ENCODE peak calls at places on chromosomes 3 and 15, in ten cellular contexts. Q, R, Y, K, V, I, E, L, A and H are unnamed samples.

GRCh38 chr3:72255191-72255590 is 470.2 kb upstream of the PROK2 start:
- DNase-seq in Q (no peak), R (no peak), Y (no peak), K (no peak), V (no peak), I (no peak), E (no peak), L (no peak), A (no peak), H (no peak)

GRCh38 chr3:37701729-37702128 is 160.0 kb upstream of the CTDSPL start:
- DNase-seq in Q (no peak), R (no peak), Y (no peak), K (no peak), V (no peak), I (no peak), E (no peak), L (no peak), A (no peak), H (no peak)

GRCh38 chr3:197718904-197719303 is 17.8 kb downstream of the RUBCN start:
- DNase-seq in Q (no peak), R (no peak), Y (peak; percentile 97), K (no peak), V (no peak), I (peak; percentile 85), E (peak; percentile 90), L (no peak), A (no peak), H (no peak)

GRCh38 chr15:45276851-45277250 is 24.8 kb downstream of the SLC28A2 start:
- DNase-seq in Q (no peak), R (no peak), Y (peak; percentile 37), K (no peak), V (no peak), I (peak; percentile 15), E (peak; percentile 25), L (no peak), A (no peak), H (peak; percentile 17)

GRCh38 chr15:81301385-81301784 is 22.6 kb downstream of the STARD5 start:
- DNase-seq in Q (no peak), R (no peak), Y (no peak), K (no peak), V (no peak), I (no peak), E (no peak), L (no peak), A (no peak), H (no peak)

GRCh38 chr3:138513073-138513843 is 78.8 kb downstream of the ESYT3 start:
- DNase-seq in Q (peak; percentile 41), R (no peak), Y (no peak), K (no peak), V (no peak), I (no peak), E (no peak), L (no peak), A (no peak), H (no peak)

GRCh38 chr3:194276768-194277546 is 74.2 kb downstream of the CPN2 start:
- DNase-seq in Q (no peak), R (no peak), Y (no peak), K (no peak), V (peak; percentile 50), I (no peak), E (no peak), L (no peak), A (no peak), H (no peak)

GRCh38 chr3:132332082-132332964 is 15.1 kb downstream of the ACP3 start:
- DNase-seq in Q (no peak), R (no peak), Y (no peak), K (no peak), V (no peak), I (no peak), E (no peak), L (no peak), A (no peak), H (no peak)

GRCh38 chr3:69092030-69092513 is 7.3 kb downstream of the ARL6IP5 start:
- DNase-seq in Q (peak; percentile 48), R (no peak), Y (no peak), K (no peak), V (no peak), I (no peak), E (no peak), L (no peak), A (no peak), H (peak; percentile 11)

GRCh38 chr3:13018039-13018431 is 55.2 kb downstream of the IQSEC1 start:
- DNase-seq in Q (no peak), R (no peak), Y (no peak), K (no peak), V (peak; percentile 59), I (no peak), E (peak; percentile 58), L (no peak), A (no peak), H (no peak)

GRCh38 chr15:29740692-29741311 is 81.5 kb downstream of the TJP1 start:
- DNase-seq in Q (no peak), R (no peak), Y (no peak), K (no peak), V (no peak), I (no peak), E (no peak), L (no peak), A (no peak), H (no peak)

GRCh38 chr3:46931631-46932441 is 44.7 kb downstream of the CCDC12 start:
- DNase-seq in Q (no peak), R (peak; percentile 62), Y (peak; percentile 22), K (peak; percentile 95), V (peak; percentile 91), I (no peak), E (peak; percentile 65), L (no peak), A (no peak), H (no peak)

GRCh38 chr15:56366211-56366610 is 985 bp downstream of the TEX9 start:
- DNase-seq in Q (no peak), R (no peak), Y (no peak), K (no peak), V (no peak), I (no peak), E (no peak), L (no peak), A (no peak), H (no peak)

GRCh38 chr3:24156466-24156865 is 211.4 kb downstream of the NR1D2 start:
- DNase-seq in Q (no peak), R (no peak), Y (peak; percentile 96), K (no peak), V (no peak), I (peak; percentile 87), E (peak; percentile 96), L (no peak), A (no peak), H (peak; percentile 53)

GRCh38 chr3:5212625-5213573 is 25.4 kb downstream of the EDEM1 start:
- DNase-seq in Q (no peak), R (no peak), Y (no peak), K (no peak), V (no peak), I (no peak), E (no peak), L (no peak), A (no peak), H (no peak)